ENCODE peak calls at places on chromosomes 3 and 15, in eight cellular contexts. One of them, this sample, is unnamed. For H3K4me1, the result is how much of the 10 kb centered on the place peaks cover.

GRCh38 chr15:101059381-101060341 is 140.5 kb downstream of the LRRK1 start:
- DNase-seq in sigmoid colon: peak
- DNase-seq in left ventricle myocardium inferior: no peak
- DNase-seq in heart left ventricle: no peak
- DNase-seq in adrenal gland: no peak
- DNase-seq in breast epithelium: no peak
- DNase-seq in HCT116: no peak
- DNase-seq in MM.1S: no peak
- DNase-seq in this sample: no peak

GRCh38 chr3:184336484-184337230 is 743 bp upstream of the FAM131A start:
- DNase-seq in sigmoid colon: peak
- DNase-seq in left ventricle myocardium inferior: no peak
- DNase-seq in heart left ventricle: no peak
- DNase-seq in adrenal gland: no peak
- DNase-seq in breast epithelium: no peak
- DNase-seq in HCT116: no peak
- DNase-seq in MM.1S: no peak
- DNase-seq in this sample: peak

GRCh38 chr3:197748597-197749314 is 927 bp upstream of the FYTTD1 start:
- DNase-seq in sigmoid colon: no peak
- DNase-seq in left ventricle myocardium inferior: no peak
- DNase-seq in heart left ventricle: no peak
- DNase-seq in adrenal gland: no peak
- DNase-seq in breast epithelium: no peak
- DNase-seq in HCT116: no peak
- DNase-seq in MM.1S: no peak
- DNase-seq in this sample: no peak

GRCh38 chr15:42802168-42802567 is 65.2 kb upstream of the CDAN1 start:
- DNase-seq in sigmoid colon: no peak
- DNase-seq in left ventricle myocardium inferior: no peak
- DNase-seq in heart left ventricle: no peak
- DNase-seq in adrenal gland: no peak
- DNase-seq in breast epithelium: no peak
- DNase-seq in HCT116: no peak
- DNase-seq in MM.1S: no peak
- DNase-seq in this sample: no peak

GRCh38 chr15:92105611-92106010 is 252.1 kb downstream of the SLCO3A1 start:
- DNase-seq in sigmoid colon: no peak
- DNase-seq in left ventricle myocardium inferior: no peak
- DNase-seq in heart left ventricle: no peak
- DNase-seq in adrenal gland: no peak
- DNase-seq in breast epithelium: no peak
- DNase-seq in HCT116: no peak
- DNase-seq in MM.1S: no peak
- DNase-seq in this sample: no peak

GRCh38 chr15:100279849-100280248 is 61.9 kb downstream of the ADAMTS17 start:
- DNase-seq in sigmoid colon: no peak
- DNase-seq in left ventricle myocardium inferior: no peak
- DNase-seq in heart left ventricle: no peak
- DNase-seq in adrenal gland: no peak
- DNase-seq in breast epithelium: no peak
- DNase-seq in HCT116: no peak
- DNase-seq in MM.1S: no peak
- DNase-seq in this sample: no peak

GRCh38 chr3:139559541-139559940 is 20.0 kb upstream of the RBP1 start:
- DNase-seq in sigmoid colon: no peak
- DNase-seq in left ventricle myocardium inferior: no peak
- DNase-seq in heart left ventricle: no peak
- DNase-seq in adrenal gland: no peak
- DNase-seq in breast epithelium: no peak
- DNase-seq in HCT116: no peak
- DNase-seq in MM.1S: no peak
- DNase-seq in this sample: no peak

GRCh38 chr3:185645596-185646381 is 59.7 kb downstream of the SENP2 start:
- DNase-seq in sigmoid colon: peak
- DNase-seq in left ventricle myocardium inferior: no peak
- DNase-seq in heart left ventricle: no peak
- DNase-seq in adrenal gland: no peak
- DNase-seq in breast epithelium: no peak
- DNase-seq in HCT116: no peak
- DNase-seq in MM.1S: no peak
- DNase-seq in this sample: no peak

GRCh38 chr3:127037423-127037841 is 54.5 kb downstream of the PLXNA1 start:
- DNase-seq in sigmoid colon: peak
- DNase-seq in left ventricle myocardium inferior: peak
- DNase-seq in heart left ventricle: no peak
- DNase-seq in adrenal gland: peak
- DNase-seq in breast epithelium: no peak
- DNase-seq in HCT116: no peak
- DNase-seq in MM.1S: no peak
- DNase-seq in this sample: no peak

GRCh38 chr3:128411574-128412064 is 55.1 kb downstream of the DNAJB8 start:
- DNase-seq in sigmoid colon: no peak
- DNase-seq in left ventricle myocardium inferior: no peak
- DNase-seq in heart left ventricle: no peak
- DNase-seq in adrenal gland: no peak
- DNase-seq in breast epithelium: no peak
- DNase-seq in HCT116: no peak
- DNase-seq in MM.1S: no peak
- DNase-seq in this sample: no peak

GRCh38 chr3:157248590-157249425 is 88.9 kb upstream of the CCNL1 start:
- DNase-seq in sigmoid colon: no peak
- DNase-seq in left ventricle myocardium inferior: peak
- DNase-seq in heart left ventricle: peak
- DNase-seq in adrenal gland: peak
- DNase-seq in breast epithelium: no peak
- DNase-seq in HCT116: peak
- DNase-seq in MM.1S: peak
- DNase-seq in this sample: no peak

GRCh38 chr3:186220365-186220764 is 111.5 kb upstream of the ETV5 start:
- DNase-seq in sigmoid colon: no peak
- DNase-seq in left ventricle myocardium inferior: no peak
- DNase-seq in heart left ventricle: no peak
- DNase-seq in adrenal gland: peak
- DNase-seq in breast epithelium: no peak
- DNase-seq in HCT116: peak
- DNase-seq in MM.1S: no peak
- DNase-seq in this sample: no peak

DNA sequence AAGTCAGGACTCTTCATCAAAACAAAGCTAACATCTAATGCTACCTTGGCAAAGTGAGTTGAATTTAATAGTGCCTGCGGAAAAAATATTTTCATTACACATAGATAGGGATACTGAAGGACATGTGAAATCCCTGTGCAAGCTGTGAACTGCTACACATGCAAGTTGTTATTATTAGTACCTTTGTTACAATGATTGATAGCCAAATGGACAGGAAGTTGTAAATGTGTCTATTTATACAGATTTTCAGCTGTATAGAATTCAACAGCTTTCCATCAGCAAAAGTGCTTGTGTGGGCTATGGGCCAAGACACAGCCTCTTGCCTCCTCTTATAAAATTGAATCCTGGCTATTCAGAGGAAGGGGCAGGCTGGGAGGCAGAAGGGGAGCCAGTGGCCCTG is 47.8 kb downstream of the UMPS start:
- DNase-seq in sigmoid colon: no peak
- DNase-seq in left ventricle myocardium inferior: no peak
- DNase-seq in heart left ventricle: no peak
- DNase-seq in adrenal gland: no peak
- DNase-seq in breast epithelium: no peak
- DNase-seq in HCT116: no peak
- DNase-seq in MM.1S: no peak
- DNase-seq in this sample: peak
- H3K4me1 ChIP-seq in sigmoid colon: half or more
- H3K4me1 ChIP-seq in left ventricle myocardium inferior: half or more
- H3K4me1 ChIP-seq in heart left ventricle: half or more
- H3K4me1 ChIP-seq in adrenal gland: under half
- H3K4me1 ChIP-seq in breast epithelium: under half
- H3K4me1 ChIP-seq in HCT116: under half
- H3K4me1 ChIP-seq in MM.1S: under half
- H3K4me1 ChIP-seq in this sample: half or more

DNA sequence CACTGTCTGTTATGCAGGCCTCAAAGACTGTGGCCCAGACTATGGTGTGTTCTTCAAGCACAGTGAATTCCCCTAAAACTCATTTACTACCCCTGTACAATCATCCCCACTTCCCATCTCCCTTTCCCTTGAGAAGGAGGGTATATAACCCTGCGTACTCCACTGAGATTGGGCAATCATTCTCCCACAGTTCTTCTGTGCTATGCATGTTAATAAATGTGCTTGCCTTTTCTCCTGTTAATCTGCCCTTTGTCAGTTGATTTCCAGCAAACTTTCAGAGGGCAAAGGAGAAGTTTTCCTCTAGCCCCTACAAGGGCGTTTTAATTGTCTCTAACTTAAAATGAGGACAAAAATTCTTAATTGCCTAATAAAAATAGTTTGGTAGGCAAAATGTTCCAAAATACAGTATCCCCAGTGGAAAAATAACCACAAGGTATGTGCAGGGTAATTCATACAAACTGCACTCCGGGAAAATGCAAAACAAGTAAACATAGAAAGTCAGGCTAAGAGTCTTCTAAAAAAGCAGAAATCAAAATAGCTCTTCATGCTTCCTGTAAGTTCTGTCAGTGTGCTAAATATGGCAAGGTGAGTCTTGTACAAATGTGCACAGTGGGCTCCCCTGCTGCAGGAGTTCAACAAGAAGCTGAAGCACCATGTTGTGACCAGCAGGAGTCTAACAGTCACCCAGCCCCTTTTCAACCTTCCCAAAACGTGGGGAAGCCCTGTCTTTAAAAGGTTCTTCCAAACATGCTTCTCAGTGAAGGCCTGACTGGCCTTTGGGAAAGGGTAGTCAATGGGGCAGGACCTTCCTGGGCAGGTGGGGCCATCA is 10.2 kb downstream of the ATP10A start:
- DNase-seq in sigmoid colon: no peak
- DNase-seq in left ventricle myocardium inferior: no peak
- DNase-seq in heart left ventricle: no peak
- DNase-seq in adrenal gland: no peak
- DNase-seq in breast epithelium: no peak
- DNase-seq in HCT116: no peak
- DNase-seq in MM.1S: no peak
- DNase-seq in this sample: no peak
- TF ChIP-seq CTCF in sigmoid colon: no peak
- TF ChIP-seq CTCF in left ventricle myocardium inferior: no peak
- TF ChIP-seq CTCF in heart left ventricle: no peak
- TF ChIP-seq CTCF in adrenal gland: no peak
- TF ChIP-seq CTCF in breast epithelium: no peak
- TF ChIP-seq CTCF in HCT116: no peak
- TF ChIP-seq CTCF in MM.1S: no peak
- TF ChIP-seq CTCF in this sample: peak

DNA sequence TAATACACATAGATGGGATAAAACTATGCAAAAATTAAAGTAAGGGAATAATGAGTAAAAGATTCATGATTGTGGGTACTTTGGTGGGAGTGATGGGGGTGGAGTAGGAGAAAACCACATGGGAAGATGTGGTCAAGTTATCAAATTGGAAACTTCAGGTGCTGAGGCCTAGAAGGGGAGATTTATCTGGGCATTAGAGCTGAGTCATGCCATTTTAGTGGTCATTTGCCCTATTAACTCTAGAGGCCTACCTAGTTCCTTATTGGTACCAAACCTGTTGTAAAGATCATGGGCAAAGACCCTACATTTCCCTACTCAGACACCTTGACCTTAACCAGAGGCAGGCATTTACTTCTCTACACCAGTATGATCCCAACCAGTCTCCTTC is 125.9 kb upstream of the BCL6 start:
- DNase-seq in sigmoid colon: no peak
- DNase-seq in left ventricle myocardium inferior: no peak
- DNase-seq in heart left ventricle: no peak
- DNase-seq in adrenal gland: no peak
- DNase-seq in breast epithelium: no peak
- DNase-seq in HCT116: no peak
- DNase-seq in MM.1S: no peak
- DNase-seq in this sample: no peak
- H3K27ac ChIP-seq in sigmoid colon: no peak
- H3K27ac ChIP-seq in left ventricle myocardium inferior: no peak
- H3K27ac ChIP-seq in heart left ventricle: no peak
- H3K27ac ChIP-seq in adrenal gland: no peak
- H3K27ac ChIP-seq in breast epithelium: no peak
- H3K27ac ChIP-seq in HCT116: no peak
- H3K27ac ChIP-seq in MM.1S: no peak
- H3K27ac ChIP-seq in this sample: no peak

GRCh38 chr3:171936231-171936841 is 93.2 kb downstream of the TMEM212 start:
- DNase-seq in sigmoid colon: no peak
- DNase-seq in left ventricle myocardium inferior: no peak
- DNase-seq in heart left ventricle: no peak
- DNase-seq in adrenal gland: no peak
- DNase-seq in breast epithelium: no peak
- DNase-seq in HCT116: no peak
- DNase-seq in MM.1S: no peak
- DNase-seq in this sample: no peak

GRCh38 chr3:171932153-171932567 is 89.0 kb downstream of the TMEM212 start:
- DNase-seq in sigmoid colon: no peak
- DNase-seq in left ventricle myocardium inferior: no peak
- DNase-seq in heart left ventricle: no peak
- DNase-seq in adrenal gland: no peak
- DNase-seq in breast epithelium: no peak
- DNase-seq in HCT116: no peak
- DNase-seq in MM.1S: no peak
- DNase-seq in this sample: no peak

GRCh38 chr3:171939578-171939977 is 96.4 kb downstream of the TMEM212 start:
- DNase-seq in sigmoid colon: no peak
- DNase-seq in left ventricle myocardium inferior: no peak
- DNase-seq in heart left ventricle: no peak
- DNase-seq in adrenal gland: no peak
- DNase-seq in breast epithelium: no peak
- DNase-seq in HCT116: no peak
- DNase-seq in MM.1S: no peak
- DNase-seq in this sample: no peak

GRCh38 chr3:171933441-171933840 is 90.3 kb downstream of the TMEM212 start:
- DNase-seq in sigmoid colon: no peak
- DNase-seq in left ventricle myocardium inferior: no peak
- DNase-seq in heart left ventricle: no peak
- DNase-seq in adrenal gland: no peak
- DNase-seq in breast epithelium: no peak
- DNase-seq in HCT116: no peak
- DNase-seq in MM.1S: no peak
- DNase-seq in this sample: no peak

GRCh38 chr3:171935261-171936123 is 92.3 kb downstream of the TMEM212 start:
- DNase-seq in sigmoid colon: no peak
- DNase-seq in left ventricle myocardium inferior: no peak
- DNase-seq in heart left ventricle: no peak
- DNase-seq in adrenal gland: no peak
- DNase-seq in breast epithelium: no peak
- DNase-seq in HCT116: no peak
- DNase-seq in MM.1S: no peak
- DNase-seq in this sample: no peak
- H3K4me1 ChIP-seq in sigmoid colon: under half
- H3K4me1 ChIP-seq in left ventricle myocardium inferior: under half
- H3K4me1 ChIP-seq in heart left ventricle: under half
- H3K4me1 ChIP-seq in adrenal gland: under half
- H3K4me1 ChIP-seq in breast epithelium: under half
- H3K4me1 ChIP-seq in HCT116: under half
- H3K4me1 ChIP-seq in MM.1S: under half
- H3K4me1 ChIP-seq in this sample: under half

This sample was measured in tibial artery.